ENCODE peak calls at places on chromosomes 3 and 15, in four cellular contexts. X is colonic mucosa, U is iPS DF 6.9, Z is H1. D is an unnamed sample.

GRCh38 chr3:169147246-169148008 is 516.1 kb downstream of the MECOM start:
- DNase-seq in X (peak), U (peak), Z (peak), D (peak)

GRCh38 chr3:169195672-169196071 is 467.8 kb downstream of the MECOM start:
- DNase-seq in X (no peak), U (no peak), Z (no peak), D (no peak)

GRCh38 chr3:171315919-171316318 is 144.3 kb downstream of the TNIK start:
- DNase-seq in X (no peak), U (no peak), Z (no peak), D (peak)

GRCh38 chr15:44532689-44533088 is 4.3 kb upstream of the EIF3J start:
- DNase-seq in X (no peak), U (no peak), Z (no peak), D (no peak)

GRCh38 chr3:151404316-151404715 is 19.8 kb upstream of the P2RY12 start:
- DNase-seq in X (no peak), U (no peak), Z (no peak), D (peak)

GRCh38 chr3:159458982-159459381 is 529.7 kb upstream of the IL12A start:
- DNase-seq in X (no peak), U (no peak), Z (no peak), D (no peak)

GRCh38 chr15:38002883-38003477 is 68.5 kb downstream of the TMCO5A start:
- DNase-seq in X (peak), U (peak), Z (peak), D (peak)

GRCh38 chr3:158748237-158748828 is 16.1 kb upstream of the RARRES1 start:
- DNase-seq in X (peak), U (no peak), Z (no peak), D (peak)

GRCh38 chr15:65611888-65612615 is 1.1 kb upstream of the INTS14 start:
- DNase-seq in X (no peak), U (no peak), Z (no peak), D (no peak)

GRCh38 chr3:194937751-194938358 is 252.2 kb downstream of the FAM43A start:
- DNase-seq in X (peak), U (no peak), Z (peak), D (no peak)

GRCh38 chr3:146159037-146159436 is 1.9 kb downstream of the PLOD2 start:
- DNase-seq in X (no peak), U (no peak), Z (no peak), D (no peak)

GRCh38 chr3:37997791-37998370 is 7.3 kb downstream of the VILL start:
- DNase-seq in X (peak), U (no peak), Z (no peak), D (no peak)

GRCh38 chr3:71916747-71917369 is 131.9 kb upstream of the PROK2 start:
- DNase-seq in X (peak), U (no peak), Z (no peak), D (no peak)

GRCh38 chr15:57610130-57610529 is 18.4 kb downstream of the MYZAP start:
- DNase-seq in X (peak), U (no peak), Z (no peak), D (peak)

GRCh38 chr15:31245135-31245689 is 81.4 kb upstream of the KLF13 start:
- DNase-seq in X (no peak), U (no peak), Z (no peak), D (no peak)

GRCh38 chr15:68552773-68553172 is 26.0 kb upstream of the CORO2B start:
- DNase-seq in X (peak), U (no peak), Z (no peak), D (no peak)

GRCh38 chr3:9399746-9400145 is 2.3 kb downstream of the SETD5 start:
- DNase-seq in X (peak), U (no peak), Z (no peak), D (peak)

GRCh38 chr3:102790742-102791141 is 355.9 kb downstream of the ZPLD1 start:
- DNase-seq in X (no peak), U (no peak), Z (no peak), D (no peak)

GRCh38 chr3:149581681-149582349 is 76.0 kb downstream of the WWTR1 start:
- DNase-seq in X (no peak), U (no peak), Z (no peak), D (peak)

GRCh38 chr3:13325892-13326443 is 94.2 kb downstream of the NUP210 start:
- DNase-seq in X (no peak), U (no peak), Z (no peak), D (no peak)

GRCh38 chr15:81235781-81236507 is 39.3 kb downstream of the IL16 start:
- DNase-seq in X (no peak), U (no peak), Z (no peak), D (peak)

GRCh38 chr3:156181509-156181908 is 61.1 kb downstream of the KCNAB1 start:
- DNase-seq in X (no peak), U (no peak), Z (no peak), D (peak)

GRCh38 chr15:75706682-75706954 is 6.0 kb downstream of the CSPG4 start:
- DNase-seq in X (no peak), U (no peak), Z (no peak), D (no peak)

GRCh38 chr15:75704263-75704615 is 8.4 kb downstream of the CSPG4 start:
- DNase-seq in X (no peak), U (no peak), Z (no peak), D (no peak)

GRCh38 chr15:75704618-75705017 is 8.0 kb downstream of the CSPG4 start:
- DNase-seq in X (no peak), U (no peak), Z (no peak), D (no peak)

GRCh38 chr15:75702431-75702830 is 10.2 kb downstream of the CSPG4 start:
- DNase-seq in X (no peak), U (no peak), Z (no peak), D (no peak)

DNA sequence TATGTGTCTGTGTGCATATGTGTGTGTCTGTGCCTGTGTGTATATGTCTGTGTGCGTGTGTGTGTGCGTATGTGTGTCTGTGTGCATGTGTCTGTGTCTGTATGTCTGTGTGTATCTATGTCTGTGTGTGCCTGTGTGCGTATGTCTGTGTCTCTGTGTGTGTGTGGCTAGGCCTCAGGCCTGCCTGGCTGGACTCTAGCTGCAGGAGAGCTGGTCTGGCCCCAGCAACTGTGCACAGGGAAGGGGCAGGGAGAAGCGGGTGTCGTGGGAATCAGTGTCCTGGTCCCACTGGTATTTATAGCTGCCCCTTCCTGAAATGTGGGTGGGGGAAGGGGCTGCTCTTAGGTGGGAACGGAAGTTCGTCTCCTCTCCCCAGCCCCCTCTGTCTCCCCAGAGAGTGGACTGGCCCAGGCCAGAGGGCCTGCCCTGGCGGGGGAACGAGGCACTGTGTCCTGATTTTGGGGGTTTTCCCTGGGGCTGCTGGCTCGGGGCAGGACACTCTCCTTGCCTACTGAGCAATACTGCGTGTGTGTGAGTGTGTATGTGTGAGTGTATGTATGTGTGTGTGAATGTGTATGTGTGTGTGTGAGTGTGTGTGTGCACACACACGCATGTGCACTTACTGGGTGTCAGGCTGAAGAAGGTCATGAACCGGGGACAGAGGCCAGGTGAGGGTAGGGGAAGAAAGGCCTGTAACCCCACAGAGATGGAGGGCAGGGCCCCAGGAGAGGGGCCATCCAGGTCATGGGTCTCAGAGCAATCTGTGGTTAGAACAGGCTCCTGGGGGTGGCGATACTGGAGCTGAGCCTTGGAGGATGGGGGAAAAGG is 6.6 kb downstream of the CSPG4 start:
- DNase-seq in X (no peak), U (no peak), Z (no peak), D (no peak)
- H3K4me3 ChIP-seq in X (no peak), U (no peak), Z (no peak), D (no peak)

GRCh38 chr15:95068847-95069518 is 837.6 kb downstream of the MCTP2 start:
- DNase-seq in X (no peak), U (no peak), Z (no peak), D (no peak)
- H3K4me3 ChIP-seq in X (no peak), U (no peak), Z (no peak), D (no peak)

GRCh38 chr15:40345867-40346578 is 4.8 kb upstream of the PHGR1 start:
- DNase-seq in X (peak), U (no peak), Z (no peak), D (no peak)
- H3K4me3 ChIP-seq in X (no peak), U (no peak), Z (no peak), D (no peak)

GRCh38 chr3:15289661-15290060 is 42.7 kb downstream of the SH3BP5 start:
- DNase-seq in X (no peak), U (no peak), Z (no peak), D (no peak)
- H3K4me3 ChIP-seq in X (no peak), U (no peak), Z (no peak), D (no peak)

GRCh38 chr15:49424954-49425353 is 1.9 kb downstream of the FGF7 start:
- DNase-seq in X (no peak), U (no peak), Z (no peak), D (no peak)

GRCh38 chr15:49418811-49419210 is 4.2 kb upstream of the FGF7 start:
- DNase-seq in X (no peak), U (no peak), Z (no peak), D (no peak)

GRCh38 chr15:49423906-49424520 is 971 bp downstream of the FGF7 start:
- DNase-seq in X (no peak), U (no peak), Z (no peak), D (peak)

GRCh38 chr15:49423021-49423420 is at the start of gene FGF7:
- DNase-seq in X (no peak), U (no peak), Z (no peak), D (peak)

GRCh38 chr15:49421991-49422390 is 1.1 kb upstream of the FGF7 start:
- DNase-seq in X (peak), U (peak), Z (no peak), D (peak)
- H3K4me3 ChIP-seq in X (no peak), U (no peak), Z (no peak), D (no peak)

D was measured in fibroblast of villous mesenchyme.